ENCODE peak calls at places on chromosomes 2 and 18, in seven cellular contexts. N, G, D, U, S, I and F are unnamed samples.

GRCh38 chr2:207725815-207726578 is 14.6 kb downstream of the CCNYL1 start:
- DNase-seq in N (no peak), U (peak), S (no peak), G (no peak), I (no peak), D (peak), F (no peak)

GRCh38 chr18:36352384-36352783 is 54.9 kb downstream of the FHOD3 start:
- DNase-seq in I (no peak), S (peak), U (no peak), D (peak), G (no peak), N (no peak), F (peak)

GRCh38 chr18:69215151-69215550 is 185.5 kb upstream of the DOK6 start:
- DNase-seq in S (no peak), I (no peak), G (no peak), D (no peak), N (no peak), U (no peak), F (no peak)

GRCh38 chr18:74682141-74682997 is 84.7 kb downstream of the ZNF407 start:
- DNase-seq in N (no peak), S (no peak), U (no peak), G (no peak), I (no peak), D (no peak), F (no peak)

GRCh38 chr2:234615643-234616356 is 118.9 kb upstream of the ARL4C start:
- DNase-seq in S (no peak), I (no peak), D (peak), U (no peak), G (no peak), N (no peak), F (no peak)

GRCh38 chr2:158953454-158953853 is 15.0 kb upstream of the TANC1 start:
- DNase-seq in N (no peak), D (peak), G (no peak), I (no peak), U (no peak), S (peak), F (no peak)

GRCh38 chr18:37320320-37320719 is 245.3 kb downstream of the CELF4 start:
- DNase-seq in U (no peak), G (no peak), D (no peak), I (no peak), S (no peak), N (no peak), F (no peak)

GRCh38 chr2:85430780-85431601 is 12.5 kb downstream of the SH2D6 start:
- DNase-seq in D (no peak), N (peak), G (no peak), U (no peak), S (no peak), I (peak), F (peak)

GRCh38 chr2:176582990-176583481 is 313.8 kb downstream of the MTX2 start:
- DNase-seq in S (peak), G (peak), D (peak), I (no peak), N (no peak), U (no peak), F (peak)

GRCh38 chr2:154804451-154804850 is 106.0 kb downstream of the KCNJ3 start:
- DNase-seq in U (no peak), N (no peak), I (no peak), G (no peak), D (no peak), S (no peak), F (no peak)

GRCh38 chr18:58216071-58216471 is 172.0 kb downstream of the NEDD4L start:
- DNase-seq in G (no peak), S (peak), I (no peak), N (peak), U (no peak), D (no peak), F (peak)

GRCh38 chr2:134693359-134694330 is 25.2 kb downstream of the TMEM163 start:
- DNase-seq in G (no peak), D (no peak), S (no peak), N (no peak), I (no peak), U (no peak), F (no peak)

GRCh38 chr2:27920148-27920885 is 29.8 kb downstream of the BABAM2 start:
- DNase-seq in I (no peak), N (no peak), U (no peak), G (no peak), D (peak), S (no peak), F (no peak)

GRCh38 chr2:234679151-234679765 is 182.4 kb upstream of the ARL4C start:
- DNase-seq in N (no peak), S (peak), G (no peak), I (no peak), U (no peak), D (no peak), F (no peak)

GRCh38 chr2:72414108-72414507 is 266.4 kb upstream of the CYP26B1 start:
- DNase-seq in N (no peak), S (peak), I (no peak), D (no peak), G (no peak), U (no peak), F (no peak)

GRCh38 chr2:107374261-107374660 is 452.4 kb upstream of the RGPD4 start:
- DNase-seq in D (no peak), S (no peak), G (no peak), I (no peak), N (no peak), U (no peak), F (no peak)

GRCh38 chr2:108958002-108958401 is 31.0 kb downstream of the EDAR start:
- DNase-seq in U (no peak), N (no peak), S (no peak), I (no peak), D (no peak), G (peak), F (no peak)

GRCh38 chr2:212979799-212980198 is 171.6 kb downstream of the IKZF2 start:
- DNase-seq in I (no peak), S (no peak), G (no peak), D (no peak), N (no peak), U (no peak), F (no peak)

GRCh38 chr18:13658444-13659204 is 67.7 kb downstream of the FAM210A start:
- DNase-seq in G (no peak), N (no peak), D (no peak), U (no peak), I (no peak), S (no peak), F (no peak)

GRCh38 chr2:86807462-86808275 is 17.0 kb upstream of the CD8A start:
- DNase-seq in G (peak), I (peak), S (peak), N (peak), D (peak), U (peak), F (peak)

GRCh38 chr2:158726906-158727592 is 68.1 kb upstream of the DAPL1 start:
- DNase-seq in G (no peak), N (no peak), S (no peak), I (peak), U (no peak), D (no peak), F (no peak)

GRCh38 chr2:26203906-26204305 is 31.0 kb downstream of the GAREM2 start:
- DNase-seq in U (no peak), N (no peak), S (no peak), G (no peak), I (peak), D (no peak), F (no peak)

GRCh38 chr2:97931118-97931850 is 64.5 kb downstream of the TMEM131 start:
- DNase-seq in S (no peak), I (no peak), U (no peak), D (no peak), N (no peak), G (no peak), F (no peak)

GRCh38 chr2:180829261-180829660 is 151.1 kb upstream of the UBE2E3 start:
- DNase-seq in D (peak), I (no peak), U (no peak), N (no peak), S (no peak), G (no peak), F (no peak)

GRCh38 chr2:176063958-176064357 is 19.8 kb downstream of the EVX2 start:
- DNase-seq in D (no peak), I (no peak), N (no peak), U (peak), G (no peak), S (no peak), F (no peak)

GRCh38 chr2:42051168-42052125 is 3.6 kb downstream of the PKDCC start:
- DNase-seq in G (no peak), S (no peak), U (no peak), N (no peak), D (no peak), I (peak), F (peak)

GRCh38 chr2:3500326-3500899 is 18.9 kb downstream of the ADI1 start:
- DNase-seq in S (no peak), N (no peak), U (no peak), G (no peak), I (no peak), D (no peak), F (no peak)

GRCh38 chr2:16425462-16426336 is 239.9 kb downstream of the CYRIA start:
- DNase-seq in D (no peak), U (no peak), N (no peak), S (no peak), G (no peak), I (no peak), F (peak)

GRCh38 chr2:55556809-55557208 is 37.3 kb downstream of the CFAP36 start:
- DNase-seq in S (no peak), I (no peak), U (no peak), N (no peak), D (no peak), G (no peak), F (no peak)

GRCh38 chr2:182506606-182507005 is 79.8 kb upstream of the PDE1A start:
- DNase-seq in N (peak), G (no peak), S (peak), I (peak), U (no peak), D (no peak), F (peak)

GRCh38 chr2:219441451-219442205 is 7.0 kb downstream of the SPEG start:
- DNase-seq in D (peak), S (peak), N (peak), U (peak), G (no peak), I (peak), F (peak)

GRCh38 chr2:11692966-11693521 is 23.0 kb upstream of the NTSR2 start:
- DNase-seq in U (peak), D (peak), G (peak), N (peak), S (peak), I (peak), F (peak)

GRCh38 chr2:70473101-70473722 is 80.4 kb downstream of the TGFA start:
- DNase-seq in D (no peak), I (no peak), N (no peak), S (no peak), G (no peak), U (no peak), F (no peak)
- TF ChIP-seq EZH2phosphoT487 in D (no peak), I (no peak), N (no peak), S (no peak), G (no peak), U (no peak), F (no peak)

DNA sequence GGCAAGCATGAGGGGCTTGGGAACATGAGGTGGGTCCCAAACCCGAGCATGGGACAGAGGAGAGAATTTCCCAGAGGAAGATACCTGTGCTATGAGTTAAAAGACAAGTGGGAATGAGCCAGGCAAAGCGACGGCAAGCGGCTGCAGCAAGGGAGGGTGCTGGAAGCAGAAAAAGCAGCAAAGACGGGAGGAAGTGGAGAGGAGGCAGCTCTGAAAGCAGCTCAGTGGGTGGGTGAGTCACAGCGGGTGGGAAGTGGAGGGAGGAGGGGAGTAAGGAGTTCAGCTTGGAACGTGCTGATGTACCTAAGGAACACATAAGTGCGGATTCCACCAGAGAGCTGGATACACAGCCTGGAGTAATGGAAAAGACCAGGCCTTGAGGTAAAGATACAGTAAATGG is 41.4 kb downstream of the THUMPD2 start:
- DNase-seq in U (no peak), I (peak), S (peak), D (peak), N (peak), G (no peak), F (peak)
- TF ChIP-seq EZH2 in U (no peak), I (no peak), S (no peak), D (no peak), N (no peak), G (no peak), F (no peak)

GRCh38 chr18:59265246-59266018 is 7.8 kb downstream of the RAX start:
- DNase-seq in N (peak), D (no peak), S (peak), G (no peak), I (peak), U (no peak), F (no peak)
- H3K4me2 ChIP-seq in N (peak), D (no peak), S (no peak), G (no peak), I (peak), U (no peak), F (peak)

DNA sequence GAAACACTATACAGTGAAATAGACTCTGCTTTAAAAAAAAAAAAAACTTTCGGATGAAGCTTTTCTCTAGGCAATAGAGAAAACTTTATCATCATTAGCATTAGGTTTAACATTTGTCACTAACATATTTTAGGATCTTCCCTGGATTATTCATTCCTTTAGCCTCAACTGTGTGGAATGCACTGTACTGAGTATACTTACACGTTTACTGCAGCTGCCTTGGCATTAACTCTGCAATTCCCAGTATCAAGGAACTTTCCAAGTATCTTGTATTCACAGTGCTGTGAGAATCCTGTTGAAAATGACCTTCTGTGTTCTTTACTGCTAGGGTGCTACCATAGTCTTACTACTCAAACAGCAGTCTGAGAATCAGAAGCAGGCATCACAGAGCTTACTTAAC is 328.2 kb upstream of the COL3A1 start:
- DNase-seq in S (peak), D (no peak), I (no peak), N (no peak), U (no peak), G (no peak), F (no peak)
- TF ChIP-seq EZH2phosphoT487 in S (no peak), D (no peak), I (no peak), N (no peak), U (no peak), G (no peak), F (no peak)

DNA sequence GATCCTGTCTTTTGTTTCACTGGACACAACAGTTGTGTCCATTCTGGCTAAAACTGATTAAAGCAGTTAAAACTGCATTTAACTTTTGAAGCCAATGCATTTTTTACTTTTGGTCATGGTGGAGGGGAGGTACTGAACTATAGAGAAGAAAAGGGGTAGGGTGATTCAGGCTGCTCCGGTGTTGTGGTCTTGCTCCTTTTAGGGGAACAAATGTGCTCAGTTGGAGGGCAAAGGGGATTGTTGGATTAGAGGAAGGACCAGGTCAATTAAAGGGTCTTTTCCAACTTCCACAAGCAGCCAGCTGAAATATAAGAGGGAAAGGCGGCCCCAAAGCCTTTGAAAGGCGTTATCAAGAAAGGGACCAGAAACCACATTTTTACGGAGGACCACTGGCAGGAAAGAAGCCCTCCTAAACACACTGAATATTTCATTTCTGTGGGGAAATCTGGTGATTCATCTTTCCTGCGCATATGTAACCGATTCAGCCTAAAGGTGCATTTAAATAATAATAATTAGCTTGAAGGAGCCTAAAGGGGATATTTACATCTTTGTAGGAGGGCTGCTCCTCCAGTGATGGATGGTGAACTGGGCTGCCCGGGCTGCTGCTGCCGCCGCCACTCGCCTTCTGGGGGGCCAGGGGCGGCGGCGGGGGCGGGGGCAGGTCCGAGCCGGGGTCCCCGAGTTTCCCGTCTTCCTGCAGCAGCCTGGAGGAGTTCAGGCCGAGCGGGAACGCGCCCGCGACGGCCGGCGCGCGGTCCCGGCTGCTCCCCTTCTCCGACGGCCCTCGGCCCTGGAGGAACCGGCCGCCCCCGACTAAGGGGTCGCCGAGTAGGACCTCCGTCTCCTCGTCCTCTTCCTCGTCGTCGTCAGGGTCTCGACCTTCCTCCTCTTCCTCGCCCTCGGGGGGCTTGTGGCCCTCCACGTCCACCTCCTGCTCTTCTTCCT is 5.2 kb downstream of the SKOR2 start:
- DNase-seq in S (no peak), G (no peak), N (peak), D (no peak), U (no peak), I (peak), F (no peak)
- TF ChIP-seq EZH2 in S (peak), G (no peak), N (peak), D (no peak), U (no peak), I (peak), F (peak)

DNA sequence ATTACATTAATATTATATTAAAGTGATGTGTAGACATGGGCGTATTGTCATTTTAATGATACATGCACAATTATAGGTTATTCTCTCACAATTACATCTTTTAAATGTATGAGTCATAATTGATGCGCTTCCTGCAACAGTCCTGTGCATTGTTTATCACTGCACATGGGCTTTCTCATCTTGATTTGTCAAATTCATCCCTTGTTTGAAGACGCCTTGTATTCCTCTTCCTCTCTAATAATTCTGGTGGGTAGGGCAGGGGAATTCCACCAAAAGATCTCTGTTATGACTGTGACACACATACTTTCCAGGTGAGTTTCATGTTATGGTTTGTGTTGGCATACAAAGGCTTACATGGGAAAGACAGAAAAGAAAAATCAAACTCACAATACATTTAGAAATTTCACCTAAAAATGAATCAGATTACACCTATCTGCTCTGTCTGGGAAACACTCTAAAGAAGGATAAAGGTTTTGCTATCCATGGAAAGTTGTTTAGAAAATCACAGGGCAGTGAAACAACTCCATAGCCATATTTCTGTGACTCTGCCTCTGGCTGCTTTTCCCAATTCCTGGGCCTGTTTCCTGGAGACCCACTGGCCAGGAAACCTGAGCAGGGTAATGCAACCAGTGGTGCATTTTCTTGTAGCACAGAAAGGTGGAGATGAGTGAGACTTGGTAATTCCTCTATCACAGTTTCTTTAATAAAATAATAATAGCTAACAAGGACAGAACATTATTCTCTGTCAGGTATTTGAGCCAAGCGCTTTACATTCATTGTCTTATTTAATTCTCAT is 13.2 kb downstream of the SLC9A2 start:
- DNase-seq in S (no peak), U (no peak), I (no peak), D (peak), N (peak), G (no peak), F (no peak)
- H3K4me2 ChIP-seq in S (no peak), U (no peak), I (no peak), D (peak), N (peak), G (no peak), F (no peak)

GRCh38 chr2:120016800-120017199 is 3.9 kb downstream of the EPB41L5 start:
- DNase-seq in I (no peak), D (no peak), S (no peak), G (no peak), U (no peak), N (no peak), F (no peak)

GRCh38 chr2:120012771-120013568 is at the start of gene EPB41L5:
- DNase-seq in U (peak), G (peak), S (peak), D (peak), N (peak), I (peak), F (peak)

GRCh38 chr2:120013569-120014223 is 819 bp downstream of the EPB41L5 start:
- DNase-seq in D (peak), S (peak), U (no peak), I (no peak), N (peak), G (peak), F (no peak)

GRCh38 chr2:120012363-120012762 is 514 bp upstream of the EPB41L5 start:
- DNase-seq in U (no peak), I (no peak), N (no peak), S (peak), D (no peak), G (no peak), F (no peak)

GRCh38 chr2:120014231-120014990 is 1.5 kb downstream of the EPB41L5 start:
- DNase-seq in U (no peak), I (peak), N (no peak), D (no peak), S (peak), G (no peak), F (no peak)
- TF ChIP-seq EZH2phosphoT487 in U (no peak), I (no peak), N (no peak), D (no peak), S (no peak), G (no peak), F (no peak)